ENCODE peak calls at places on chromosomes 16 and 17, in four cellular contexts. B, C, P and Z are unnamed samples.

GRCh38 chr16:35735403-35736251 is 2276.2 kb downstream of the TP53TG3F start:
- DNase-seq in B (no peak), C (no peak), P (no peak), Z (no peak)

GRCh38 chr17:77840156-77840555 is 118.3 kb upstream of the TNRC6C start:
- DNase-seq in B (no peak), C (peak; percentile 60), P (no peak), Z (no peak)

GRCh38 chr17:49180998-49181635 is 29.3 kb downstream of the GNGT2 start:
- DNase-seq in B (no peak), C (no peak), P (no peak), Z (no peak)

GRCh38 chr17:73653810-73654209 is 9.6 kb upstream of the SDK2 start:
- DNase-seq in B (no peak), C (no peak), P (no peak), Z (no peak)

GRCh38 chr17:2712300-2713043 is 908 bp upstream of the CLUH start:
- DNase-seq in B (no peak), C (no peak), P (no peak), Z (no peak)

GRCh38 chr17:55177159-55177913 is 87.4 kb upstream of the HLF start:
- DNase-seq in B (no peak), C (no peak), P (no peak), Z (peak; percentile 38)

GRCh38 chr17:60091908-60092331 is 13.2 kb upstream of the HEATR6 start:
- DNase-seq in B (no peak), C (no peak), P (no peak), Z (peak; percentile 53)

GRCh38 chr17:83186751-83187421 is 107.5 kb downstream of the METRNL start:
- DNase-seq in B (peak; percentile 7), C (no peak), P (no peak), Z (no peak)

GRCh38 chr17:66451188-66452149 is 149.1 kb downstream of the PRKCA start:
- DNase-seq in B (no peak), C (peak; percentile 55), P (no peak), Z (no peak)
- TF ChIP-seq CTCF in B (no peak), C (peak; percentile 26), P (no peak), Z (no peak)

GRCh38 chr17:41909088-41909487 is 9.7 kb downstream of the ACLY start:
- DNase-seq in B (no peak), C (no peak), P (no peak), Z (no peak)

GRCh38 chr17:41906465-41907184 is 12.1 kb downstream of the ACLY start:
- DNase-seq in B (no peak), C (no peak), P (no peak), Z (no peak)

GRCh38 chr17:41905172-41905571 is 13.6 kb downstream of the ACLY start:
- DNase-seq in B (no peak), C (no peak), P (no peak), Z (no peak)

GRCh38 chr17:41907633-41908539 is 10.9 kb downstream of the ACLY start:
- DNase-seq in B (no peak), C (peak; percentile 85), P (no peak), Z (no peak)

GRCh38 chr17:41907185-41907556 is 11.6 kb downstream of the ACLY start:
- DNase-seq in B (no peak), C (no peak), P (no peak), Z (no peak)
- H3K4me3 ChIP-seq in B (no peak overlapping the region), C (no peak overlapping the region), P (no peak overlapping the region), Z (no peak overlapping the region)

GRCh38 chr17:45838751-45839150 is 5.9 kb upstream of the SPPL2C start:
- DNase-seq in B (no peak), C (no peak), P (no peak), Z (no peak)
- TF ChIP-seq CTCF in B (no peak), C (no peak), P (no peak), Z (no peak)

DNA sequence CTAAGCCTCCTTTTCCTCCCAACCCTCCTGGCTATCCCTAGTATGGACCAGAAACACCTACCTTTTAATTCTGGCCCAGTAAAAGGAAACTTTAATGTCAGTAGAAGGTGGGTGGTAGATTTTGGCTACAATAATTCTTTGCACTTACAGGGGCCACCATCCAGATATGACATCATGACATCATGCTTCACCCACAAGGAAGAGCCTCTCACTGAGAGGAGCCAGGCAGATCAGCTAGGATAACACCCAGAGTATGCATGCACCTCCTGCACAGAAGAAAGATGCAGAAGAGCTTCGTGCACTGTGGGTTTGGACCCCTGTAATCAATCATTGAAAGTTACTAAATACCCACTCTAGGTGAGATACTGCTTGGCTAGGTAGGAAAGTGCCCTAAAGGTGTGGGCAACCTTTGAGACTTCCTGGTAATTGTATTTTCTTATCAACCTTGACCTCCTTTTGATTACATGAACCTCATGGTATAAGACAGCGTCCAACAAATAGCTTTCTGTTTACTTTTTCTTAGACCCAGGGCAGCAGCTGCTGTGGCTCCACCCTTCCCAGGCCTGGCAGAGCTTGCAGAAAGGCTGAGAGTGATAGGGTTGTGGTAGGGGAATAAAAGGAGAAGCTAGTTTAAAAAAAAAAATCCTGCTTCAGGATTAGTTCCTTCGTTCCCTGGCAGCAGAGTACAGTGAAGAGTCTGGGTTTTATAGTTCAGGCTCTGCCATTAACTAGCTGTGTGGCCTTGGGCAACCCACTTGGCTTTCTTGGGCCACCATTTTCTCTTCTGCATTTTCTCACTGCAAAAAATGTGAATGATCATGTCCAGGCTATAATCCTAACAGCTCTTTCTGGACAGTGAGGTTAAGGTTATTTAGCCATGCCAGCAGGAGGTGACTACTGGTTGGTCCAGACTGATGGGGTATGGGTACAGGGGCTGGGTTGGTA is 6.2 kb downstream of the MAP3K14 start:
- DNase-seq in B (no peak), C (no peak), P (no peak), Z (no peak)
- H3K4me3 ChIP-seq in B (no peak overlapping the region), C (no peak overlapping the region), P (no peak overlapping the region), Z (no peak overlapping the region)

GRCh38 chr16:67990018-67990386 is 9.3 kb downstream of the DPEP2 start:
- DNase-seq in B (no peak), C (no peak), P (no peak), Z (no peak)
- TF ChIP-seq CTCF in B (no peak), C (no peak), P (no peak), Z (no peak)

DNA sequence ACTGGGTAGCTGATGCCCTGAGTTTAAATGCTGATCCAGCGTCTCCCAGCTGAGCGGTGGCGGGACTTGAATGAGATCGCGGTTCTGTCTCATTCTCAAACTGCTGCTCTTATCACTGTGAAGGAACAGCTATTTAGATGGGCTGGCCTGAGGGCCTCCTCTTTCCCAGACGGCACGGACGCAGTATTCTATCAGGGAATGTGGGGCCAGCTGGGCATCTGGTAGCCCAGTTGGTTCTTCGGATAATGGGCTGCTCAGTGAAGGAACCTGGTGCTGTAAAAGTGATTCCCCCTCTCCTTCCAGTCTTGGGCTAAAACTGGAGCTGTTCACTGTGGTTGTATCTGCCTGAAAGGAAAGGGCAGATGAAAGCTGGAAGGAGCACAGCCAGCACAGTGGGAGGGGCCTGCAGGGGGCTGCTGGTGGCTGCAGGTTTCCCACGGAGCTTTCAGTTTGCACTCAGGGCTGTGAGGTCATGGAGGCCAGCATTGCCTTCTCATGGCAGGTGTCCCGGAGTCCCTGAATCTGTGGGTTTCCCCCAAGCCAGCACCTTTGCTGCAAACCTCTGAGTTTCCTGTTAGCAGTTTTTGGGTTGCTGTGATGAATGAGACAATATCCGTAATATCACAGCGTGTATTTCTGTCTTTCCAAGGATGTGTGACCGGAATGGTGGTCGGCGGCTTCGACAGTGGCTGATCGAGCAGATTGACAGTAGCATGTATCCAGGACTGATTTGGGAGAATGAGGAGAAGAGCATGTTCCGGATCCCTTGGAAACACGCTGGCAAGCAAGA is 3.6 kb downstream of the IRF8 start:
- DNase-seq in B (no peak), C (no peak), P (no peak), Z (no peak)
- H3K4me3 ChIP-seq in B (no peak overlapping the region), C (no peak overlapping the region), P (no peak overlapping the region), Z (no peak overlapping the region)

DNA sequence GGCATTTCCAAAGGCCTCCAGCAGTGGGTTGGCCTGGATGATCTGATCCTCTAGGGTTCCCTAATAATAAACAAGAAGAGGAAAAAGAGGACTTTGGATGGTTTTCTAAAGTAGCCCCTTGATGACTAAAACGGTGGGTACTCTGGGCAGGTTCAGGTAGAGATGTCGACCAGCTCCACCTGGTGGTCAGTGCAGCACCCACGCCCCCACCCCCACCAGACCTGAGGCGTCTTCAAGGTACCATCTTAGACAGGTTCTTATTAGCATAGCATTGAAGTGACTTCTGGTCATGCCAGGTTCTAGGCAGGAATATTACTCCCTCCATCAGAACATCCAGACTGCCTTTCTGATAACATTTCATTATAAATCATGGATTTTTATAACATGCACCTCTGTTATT is 15.0 kb downstream of the MYH13 start:
- DNase-seq in B (no peak), C (peak; percentile 23), P (no peak), Z (no peak)
- TF ChIP-seq CTCF in B (peak; percentile 32), C (peak; percentile 37), P (no peak), Z (no peak)

GRCh38 chr17:28615260-28615940 is 1.4 kb upstream of the RSKR start:
- DNase-seq in B (no peak), C (no peak), P (no peak), Z (no peak)
- H3K4me3 ChIP-seq in B (no peak overlapping the region), C (no peak overlapping the region), P (no peak overlapping the region), Z (no peak overlapping the region)

DNA sequence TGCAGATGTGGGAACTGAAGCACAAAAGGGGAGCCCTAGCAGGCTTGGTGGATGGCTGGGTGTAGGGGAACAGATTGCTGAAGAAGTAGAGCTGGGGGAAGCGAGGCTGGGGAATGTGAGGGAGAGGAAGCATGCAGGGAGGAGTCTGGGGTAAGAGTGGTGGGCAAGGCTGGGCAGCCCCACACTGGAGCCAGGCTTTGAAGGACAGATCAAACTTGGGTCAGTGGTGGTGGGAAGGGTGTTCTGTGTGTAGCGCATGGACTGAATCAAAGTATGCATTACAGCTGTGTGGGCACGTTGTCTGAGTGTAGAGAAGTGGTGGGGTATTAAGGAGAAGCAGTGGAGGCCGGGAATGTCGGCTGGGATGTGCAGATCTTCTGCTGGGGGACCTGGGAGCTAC is 116.0 kb downstream of the CYLD start:
- DNase-seq in B (no peak), C (no peak), P (no peak), Z (no peak)
- TF ChIP-seq CTCF in B (no peak), C (no peak), P (no peak), Z (no peak)